ENCODE peak calls at places on chromosomes 5 and 9, in six cellular contexts. One of them, this sample, is unnamed.

GRCh38 chr9:99235874-99236627 is 14.0 kb downstream of the SEC61B start:
- DNase-seq in left lung: no peak
- DNase-seq in A549: no peak
- DNase-seq in activated B cell treated with CpG ODN at 0.5 μM for 24 hours: peak
- DNase-seq in adrenal gland: no peak
- DNase-seq in choroid plexus epithelial cell: no peak
- DNase-seq in this sample: no peak

GRCh38 chr9:127661342-127661741 is 45.4 kb upstream of the CFAP157 start:
- DNase-seq in activated B cell treated with CpG ODN at 0.5 μM for 24 hours: no peak
- DNase-seq in A549: no peak
- DNase-seq in adrenal gland: no peak
- DNase-seq in choroid plexus epithelial cell: no peak
- DNase-seq in left lung: no peak
- DNase-seq in this sample: no peak

GRCh38 chr9:13898957-13899356 is 415.0 kb downstream of the NFIB start:
- DNase-seq in activated B cell treated with CpG ODN at 0.5 μM for 24 hours: no peak
- DNase-seq in adrenal gland: no peak
- DNase-seq in left lung: no peak
- DNase-seq in A549: no peak
- DNase-seq in choroid plexus epithelial cell: peak
- DNase-seq in this sample: peak

GRCh38 chr5:14588145-14588544 is 6.6 kb downstream of the OTULINL start:
- DNase-seq in activated B cell treated with CpG ODN at 0.5 μM for 24 hours: no peak
- DNase-seq in A549: no peak
- DNase-seq in choroid plexus epithelial cell: no peak
- DNase-seq in adrenal gland: no peak
- DNase-seq in left lung: no peak
- DNase-seq in this sample: no peak

GRCh38 chr5:31193591-31194457 is at the start of gene CDH6:
- DNase-seq in A549: peak
- DNase-seq in left lung: no peak
- DNase-seq in adrenal gland: peak
- DNase-seq in activated B cell treated with CpG ODN at 0.5 μM for 24 hours: no peak
- DNase-seq in choroid plexus epithelial cell: peak
- DNase-seq in this sample: peak

GRCh38 chr9:118360036-118360435 is 655.8 kb downstream of the TLR4 start:
- DNase-seq in A549: no peak
- DNase-seq in adrenal gland: no peak
- DNase-seq in activated B cell treated with CpG ODN at 0.5 μM for 24 hours: no peak
- DNase-seq in left lung: no peak
- DNase-seq in choroid plexus epithelial cell: no peak
- DNase-seq in this sample: no peak

GRCh38 chr9:34163439-34163838 is 15.4 kb upstream of the UBAP1 start:
- DNase-seq in choroid plexus epithelial cell: peak
- DNase-seq in adrenal gland: no peak
- DNase-seq in activated B cell treated with CpG ODN at 0.5 μM for 24 hours: no peak
- DNase-seq in left lung: no peak
- DNase-seq in A549: peak
- DNase-seq in this sample: no peak

GRCh38 chr5:55102345-55102744 is at the start of gene GZMA:
- DNase-seq in activated B cell treated with CpG ODN at 0.5 μM for 24 hours: no peak
- DNase-seq in choroid plexus epithelial cell: no peak
- DNase-seq in adrenal gland: no peak
- DNase-seq in left lung: no peak
- DNase-seq in A549: no peak
- DNase-seq in this sample: no peak

GRCh38 chr9:137321726-137322361 is 19.8 kb upstream of the NRARP start:
- DNase-seq in activated B cell treated with CpG ODN at 0.5 μM for 24 hours: no peak
- DNase-seq in adrenal gland: no peak
- DNase-seq in left lung: no peak
- DNase-seq in A549: no peak
- DNase-seq in choroid plexus epithelial cell: no peak
- DNase-seq in this sample: no peak

GRCh38 chr9:13901176-13901575 is 412.8 kb downstream of the NFIB start:
- DNase-seq in activated B cell treated with CpG ODN at 0.5 μM for 24 hours: no peak
- DNase-seq in choroid plexus epithelial cell: no peak
- DNase-seq in adrenal gland: no peak
- DNase-seq in left lung: no peak
- DNase-seq in A549: no peak
- DNase-seq in this sample: no peak

GRCh38 chr5:140547508-140548299 is at the start of gene EIF4EBP3:
- DNase-seq in choroid plexus epithelial cell: peak
- DNase-seq in A549: peak
- DNase-seq in left lung: peak
- DNase-seq in activated B cell treated with CpG ODN at 0.5 μM for 24 hours: peak
- DNase-seq in adrenal gland: peak
- DNase-seq in this sample: peak

GRCh38 chr5:91119941-91120850 is 262.9 kb downstream of the ARRDC3 start:
- DNase-seq in A549: no peak
- DNase-seq in adrenal gland: no peak
- DNase-seq in choroid plexus epithelial cell: no peak
- DNase-seq in activated B cell treated with CpG ODN at 0.5 μM for 24 hours: no peak
- DNase-seq in left lung: no peak
- DNase-seq in this sample: no peak

GRCh38 chr9:124077915-124078572 is 66.5 kb downstream of the LHX2 start:
- DNase-seq in adrenal gland: peak
- DNase-seq in left lung: no peak
- DNase-seq in choroid plexus epithelial cell: no peak
- DNase-seq in activated B cell treated with CpG ODN at 0.5 μM for 24 hours: no peak
- DNase-seq in A549: no peak
- DNase-seq in this sample: no peak

GRCh38 chr5:90504743-90505142 is 24.6 kb downstream of the LYSMD3 start:
- DNase-seq in adrenal gland: no peak
- DNase-seq in activated B cell treated with CpG ODN at 0.5 μM for 24 hours: no peak
- DNase-seq in A549: peak
- DNase-seq in choroid plexus epithelial cell: no peak
- DNase-seq in left lung: no peak
- DNase-seq in this sample: no peak

GRCh38 chr5:94316916-94317838 is 301.2 kb downstream of the KIAA0825 start:
- DNase-seq in left lung: no peak
- DNase-seq in activated B cell treated with CpG ODN at 0.5 μM for 24 hours: no peak
- DNase-seq in A549: no peak
- DNase-seq in choroid plexus epithelial cell: peak
- DNase-seq in adrenal gland: no peak
- DNase-seq in this sample: no peak

GRCh38 chr5:180640301-180640764 is 9.1 kb downstream of the FLT4 start:
- DNase-seq in A549: no peak
- DNase-seq in left lung: peak
- DNase-seq in choroid plexus epithelial cell: no peak
- DNase-seq in adrenal gland: no peak
- DNase-seq in activated B cell treated with CpG ODN at 0.5 μM for 24 hours: no peak
- DNase-seq in this sample: no peak

GRCh38 chr5:173458819-173459218 is 130.6 kb upstream of the STC2 start:
- DNase-seq in A549: no peak
- DNase-seq in activated B cell treated with CpG ODN at 0.5 μM for 24 hours: no peak
- DNase-seq in choroid plexus epithelial cell: peak
- DNase-seq in left lung: no peak
- DNase-seq in adrenal gland: no peak
- DNase-seq in this sample: no peak

GRCh38 chr5:135332519-135333150 is 66.4 kb downstream of the MACROH2A1 start:
- DNase-seq in left lung: no peak
- DNase-seq in A549: peak
- DNase-seq in activated B cell treated with CpG ODN at 0.5 μM for 24 hours: no peak
- DNase-seq in adrenal gland: no peak
- DNase-seq in choroid plexus epithelial cell: peak
- DNase-seq in this sample: no peak

GRCh38 chr9:114861922-114862605 is 56.2 kb upstream of the TNFSF15 start:
- DNase-seq in choroid plexus epithelial cell: no peak
- DNase-seq in activated B cell treated with CpG ODN at 0.5 μM for 24 hours: no peak
- DNase-seq in A549: no peak
- DNase-seq in adrenal gland: no peak
- DNase-seq in left lung: no peak
- DNase-seq in this sample: no peak

GRCh38 chr5:132752581-132753125 is 5.4 kb downstream of the CCNI2 start:
- DNase-seq in adrenal gland: no peak
- DNase-seq in choroid plexus epithelial cell: no peak
- DNase-seq in A549: no peak
- DNase-seq in activated B cell treated with CpG ODN at 0.5 μM for 24 hours: no peak
- DNase-seq in left lung: no peak
- DNase-seq in this sample: no peak

GRCh38 chr5:175692996-175693700 is 35.3 kb downstream of the HRH2 start:
- DNase-seq in left lung: no peak
- DNase-seq in choroid plexus epithelial cell: no peak
- DNase-seq in A549: no peak
- DNase-seq in activated B cell treated with CpG ODN at 0.5 μM for 24 hours: no peak
- DNase-seq in adrenal gland: no peak
- DNase-seq in this sample: no peak

GRCh38 chr9:13755551-13755950 is 476.1 kb upstream of the MPDZ start:
- DNase-seq in choroid plexus epithelial cell: no peak
- DNase-seq in A549: no peak
- DNase-seq in left lung: no peak
- DNase-seq in adrenal gland: no peak
- DNase-seq in activated B cell treated with CpG ODN at 0.5 μM for 24 hours: no peak
- DNase-seq in this sample: no peak

GRCh38 chr5:13843181-13843846 is 101.2 kb downstream of the DNAH5 start:
- DNase-seq in adrenal gland: no peak
- DNase-seq in left lung: no peak
- DNase-seq in choroid plexus epithelial cell: no peak
- DNase-seq in activated B cell treated with CpG ODN at 0.5 μM for 24 hours: no peak
- DNase-seq in A549: no peak
- DNase-seq in this sample: no peak

GRCh38 chr9:70315389-70315788 is 56.6 kb downstream of the SMC5 start:
- DNase-seq in A549: no peak
- DNase-seq in adrenal gland: no peak
- DNase-seq in activated B cell treated with CpG ODN at 0.5 μM for 24 hours: no peak
- DNase-seq in choroid plexus epithelial cell: peak
- DNase-seq in left lung: no peak
- DNase-seq in this sample: no peak

GRCh38 chr5:124892185-124892848 is 145.9 kb upstream of the ZNF608 start:
- DNase-seq in choroid plexus epithelial cell: no peak
- DNase-seq in activated B cell treated with CpG ODN at 0.5 μM for 24 hours: no peak
- DNase-seq in left lung: no peak
- DNase-seq in adrenal gland: no peak
- DNase-seq in A549: no peak
- DNase-seq in this sample: no peak

GRCh38 chr9:97501177-97501971 is at the start of gene TMOD1:
- DNase-seq in activated B cell treated with CpG ODN at 0.5 μM for 24 hours: peak
- DNase-seq in A549: peak
- DNase-seq in adrenal gland: peak
- DNase-seq in left lung: peak
- DNase-seq in choroid plexus epithelial cell: no peak
- DNase-seq in this sample: peak

GRCh38 chr9:82682431-82682830 is 380.5 kb downstream of the RASEF start:
- DNase-seq in choroid plexus epithelial cell: no peak
- DNase-seq in adrenal gland: no peak
- DNase-seq in A549: no peak
- DNase-seq in activated B cell treated with CpG ODN at 0.5 μM for 24 hours: no peak
- DNase-seq in left lung: no peak
- DNase-seq in this sample: no peak

GRCh38 chr5:14569948-14570691 is 11.5 kb upstream of the OTULINL start:
- DNase-seq in left lung: no peak
- DNase-seq in adrenal gland: no peak
- DNase-seq in A549: peak
- DNase-seq in choroid plexus epithelial cell: no peak
- DNase-seq in activated B cell treated with CpG ODN at 0.5 μM for 24 hours: no peak
- DNase-seq in this sample: no peak

GRCh38 chr9:132409828-132410528 is at the start of gene CFAP77:
- DNase-seq in A549: peak
- DNase-seq in choroid plexus epithelial cell: peak
- DNase-seq in left lung: no peak
- DNase-seq in activated B cell treated with CpG ODN at 0.5 μM for 24 hours: peak
- DNase-seq in adrenal gland: peak
- DNase-seq in this sample: peak

GRCh38 chr9:95083086-95083768 is 234.3 kb downstream of the FANCC start:
- DNase-seq in left lung: no peak
- DNase-seq in activated B cell treated with CpG ODN at 0.5 μM for 24 hours: no peak
- DNase-seq in adrenal gland: no peak
- DNase-seq in A549: no peak
- DNase-seq in choroid plexus epithelial cell: no peak
- DNase-seq in this sample: no peak

GRCh38 chr5:124661317-124662141 is 84.9 kb downstream of the ZNF608 start:
- DNase-seq in choroid plexus epithelial cell: peak
- DNase-seq in left lung: no peak
- DNase-seq in activated B cell treated with CpG ODN at 0.5 μM for 24 hours: no peak
- DNase-seq in A549: peak
- DNase-seq in adrenal gland: no peak
- DNase-seq in this sample: no peak

DNA sequence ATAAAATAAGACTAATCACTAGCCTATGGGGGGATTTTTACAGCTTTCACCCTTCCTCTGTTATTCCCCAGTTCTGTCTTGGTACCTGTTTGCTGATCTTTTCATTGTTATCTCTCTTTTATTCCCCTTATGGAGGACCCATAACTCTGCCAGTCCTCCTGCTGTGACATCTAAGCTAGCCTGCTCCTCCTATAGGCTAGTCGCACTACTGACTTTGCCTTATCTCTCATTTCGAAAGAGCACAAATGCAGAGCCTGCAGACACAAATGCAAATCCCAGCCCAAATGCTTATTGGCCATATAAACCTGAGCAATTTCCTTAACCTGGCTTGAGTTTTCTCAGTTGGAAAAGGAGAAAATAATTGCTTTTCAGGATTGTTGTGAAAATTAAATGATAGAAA is 59.1 kb upstream of the CAMK4 start:
- DNase-seq in activated B cell treated with CpG ODN at 0.5 μM for 24 hours: no peak
- DNase-seq in choroid plexus epithelial cell: no peak
- DNase-seq in adrenal gland: no peak
- DNase-seq in A549: no peak
- DNase-seq in left lung: no peak
- DNase-seq in this sample: no peak
- TF ChIP-seq CTCF in activated B cell treated with CpG ODN at 0.5 μM for 24 hours: no peak
- TF ChIP-seq CTCF in choroid plexus epithelial cell: no peak
- TF ChIP-seq CTCF in adrenal gland: no peak
- TF ChIP-seq CTCF in A549: no peak
- TF ChIP-seq CTCF in left lung: no peak
- TF ChIP-seq CTCF in this sample: no peak

GRCh38 chr5:160155017-160155725 is 35.9 kb upstream of the PWWP2A start:
- DNase-seq in A549: no peak
- DNase-seq in activated B cell treated with CpG ODN at 0.5 μM for 24 hours: no peak
- DNase-seq in choroid plexus epithelial cell: no peak
- DNase-seq in left lung: no peak
- DNase-seq in adrenal gland: no peak
- DNase-seq in this sample: no peak
- TF ChIP-seq CTCF in A549: no peak
- TF ChIP-seq CTCF in activated B cell treated with CpG ODN at 0.5 μM for 24 hours: no peak
- TF ChIP-seq CTCF in choroid plexus epithelial cell: no peak
- TF ChIP-seq CTCF in left lung: no peak
- TF ChIP-seq CTCF in adrenal gland: no peak
- TF ChIP-seq CTCF in this sample: no peak

DNA sequence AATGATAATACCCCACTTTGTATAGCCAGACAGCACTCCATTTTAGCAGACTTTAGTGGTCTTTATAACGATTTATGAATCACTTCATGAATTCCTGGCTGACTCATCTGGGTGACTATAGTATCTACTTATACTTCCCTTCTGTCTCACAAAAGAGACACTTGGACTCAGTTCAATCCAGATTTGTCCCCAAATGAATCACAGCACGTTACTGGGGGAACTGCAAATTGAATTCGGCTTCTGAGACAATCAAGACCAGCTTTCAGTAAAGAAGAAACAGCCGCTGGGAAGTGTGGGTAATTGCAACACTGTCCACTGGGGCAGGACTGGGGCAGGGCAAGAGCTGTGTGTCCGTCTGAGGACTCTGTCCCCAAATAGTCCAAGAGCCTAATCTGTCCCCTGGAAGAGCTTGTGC is 337.3 kb upstream of the RFX3 start:
- DNase-seq in choroid plexus epithelial cell: peak
- DNase-seq in adrenal gland: peak
- DNase-seq in A549: peak
- DNase-seq in activated B cell treated with CpG ODN at 0.5 μM for 24 hours: no peak
- DNase-seq in left lung: no peak
- DNase-seq in this sample: no peak
- TF ChIP-seq CTCF in choroid plexus epithelial cell: peak
- TF ChIP-seq CTCF in adrenal gland: no peak
- TF ChIP-seq CTCF in A549: no peak
- TF ChIP-seq CTCF in activated B cell treated with CpG ODN at 0.5 μM for 24 hours: no peak
- TF ChIP-seq CTCF in left lung: no peak
- TF ChIP-seq CTCF in this sample: no peak

GRCh38 chr5:60010328-60010727 is 116.8 kb upstream of the PDE4D start:
- DNase-seq in activated B cell treated with CpG ODN at 0.5 μM for 24 hours: no peak
- DNase-seq in choroid plexus epithelial cell: no peak
- DNase-seq in A549: peak
- DNase-seq in adrenal gland: no peak
- DNase-seq in left lung: no peak
- DNase-seq in this sample: no peak
- TF ChIP-seq CTCF in activated B cell treated with CpG ODN at 0.5 μM for 24 hours: no peak
- TF ChIP-seq CTCF in choroid plexus epithelial cell: peak
- TF ChIP-seq CTCF in A549: no peak
- TF ChIP-seq CTCF in adrenal gland: no peak
- TF ChIP-seq CTCF in left lung: no peak
- TF ChIP-seq CTCF in this sample: peak

This sample was measured in mesothelial cell of epicardium.